ENCODE peak calls at places on chromosomes 11 and 22, in four cellular contexts. D, F, V and X are unnamed samples. For H3K4me1, the result is how much of the 10 kb centered on the place peaks cover.

GRCh38 chr11:77557553-77557952 is 32.2 kb upstream of the AQP11 start:
- DNase-seq in D (no peak), F (no peak), V (no peak), X (no peak)

GRCh38 chr11:29343465-29344333 is 673.1 kb downstream of the KCNA4 start:
- DNase-seq in D (peak), F (peak), V (peak), X (no peak)

GRCh38 chr11:22633354-22633902 is 7.8 kb upstream of the FANCF start:
- DNase-seq in D (no peak), F (no peak), V (no peak), X (no peak)

GRCh38 chr22:44209343-44209742 is 28.6 kb downstream of the PARVG start:
- DNase-seq in D (no peak), F (no peak), V (no peak), X (no peak)

GRCh38 chr11:61028135-61028729 is 56.8 kb downstream of the CD6 start:
- DNase-seq in D (no peak), F (no peak), V (no peak), X (no peak)

GRCh38 chr22:48740731-48741405 is 1086.8 kb downstream of the BRD1 start:
- DNase-seq in D (no peak), F (peak), V (no peak), X (no peak)

GRCh38 chr11:119673389-119674336 is 55.3 kb downstream of the NECTIN1 start:
- DNase-seq in D (no peak), F (no peak), V (no peak), X (no peak)

GRCh38 chr22:38314140-38314991 is 2.9 kb downstream of the CSNK1E start:
- DNase-seq in D (no peak), F (peak), V (no peak), X (peak)

GRCh38 chr22:25086902-25087282 is 112.8 kb upstream of the CRYBB3 start:
- DNase-seq in D (no peak), F (no peak), V (no peak), X (no peak)

GRCh38 chr11:47132490-47132889 is 44.2 kb downstream of the ARFGAP2 start:
- DNase-seq in D (no peak), F (no peak), V (no peak), X (no peak)

GRCh38 chr11:60338053-60338452 is 11.0 kb downstream of the MS4A6E start:
- DNase-seq in D (no peak), F (no peak), V (no peak), X (no peak)

GRCh38 chr22:49524362-49524761 is 303.3 kb downstream of the BRD1 start:
- DNase-seq in D (no peak), F (no peak), V (no peak), X (no peak)

GRCh38 chr22:16824718-16825687 is at the start of gene XKR3:
- DNase-seq in D (no peak), F (no peak), V (no peak), X (no peak)

GRCh38 chr11:70703141-70704052 is 305.1 kb downstream of the CTTN start:
- DNase-seq in D (no peak), F (no peak), V (no peak), X (no peak)

GRCh38 chr22:32904044-32904443 is 102.5 kb downstream of the TIMP3 start:
- DNase-seq in D (peak), F (no peak), V (peak), X (no peak)

GRCh38 chr11:3616721-3617460 is 24.9 kb downstream of the ART5 start:
- DNase-seq in D (no peak), F (no peak), V (no peak), X (no peak)

GRCh38 chr11:34837246-34837856 is 78.8 kb downstream of the APIP start:
- DNase-seq in D (no peak), F (no peak), V (no peak), X (no peak)

GRCh38 chr11:61488651-61489291 is 19.8 kb upstream of the LRRC10B start:
- DNase-seq in D (peak), F (peak), V (no peak), X (peak)

GRCh38 chr22:44755418-44755817 is 3.0 kb downstream of the ARHGAP8 start:
- DNase-seq in D (no peak), F (no peak), V (no peak), X (no peak)

GRCh38 chr11:44258839-44259420 is 51.0 kb downstream of the ALX4 start:
- DNase-seq in D (no peak), F (no peak), V (no peak), X (no peak)

GRCh38 chr11:73312806-73313403 is 4.8 kb downstream of the ARHGEF17 start:
- DNase-seq in D (no peak), F (no peak), V (no peak), X (peak)
- H3K4me1 ChIP-seq in D (under half), F (under half), V (under half), X (half or more)

GRCh38 chr22:37176464-37177061 is 11.5 kb downstream of the C1QTNF6 start:
- DNase-seq in D (peak), F (peak), V (no peak), X (peak)

GRCh38 chr22:37177755-37178154 is 10.3 kb downstream of the C1QTNF6 start:
- DNase-seq in D (no peak), F (no peak), V (no peak), X (peak)

GRCh38 chr22:37178350-37179125 is 9.5 kb downstream of the C1QTNF6 start:
- DNase-seq in D (no peak), F (no peak), V (no peak), X (no peak)

GRCh38 chr22:37175414-37176144 is 12.5 kb downstream of the C1QTNF6 start:
- DNase-seq in D (no peak), F (no peak), V (no peak), X (no peak)

DNA sequence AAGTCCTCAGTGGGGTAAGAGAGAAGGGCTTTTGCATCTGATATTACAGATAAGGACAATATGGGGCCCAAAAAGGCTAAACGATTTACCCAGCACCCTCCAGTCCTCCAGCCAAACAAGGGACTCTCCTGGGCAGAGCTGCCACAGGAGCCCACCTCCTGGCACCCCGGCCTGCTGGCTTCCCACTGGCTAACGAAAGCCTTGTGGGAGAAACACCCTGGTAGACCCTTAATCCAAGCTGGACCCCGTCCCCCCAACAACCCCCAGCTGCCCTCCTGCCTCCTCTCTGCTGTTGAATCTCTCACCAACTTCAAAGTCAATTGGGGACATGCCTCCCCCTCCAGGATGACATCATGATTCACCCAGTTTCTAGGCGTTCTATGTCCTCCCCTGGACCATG is 10.8 kb downstream of the C1QTNF6 start:
- DNase-seq in D (no peak), F (no peak), V (no peak), X (no peak)
- H3K27ac ChIP-seq in D (peak), F (no peak), V (no peak), X (no peak)

GRCh38 chr11:94776351-94777321 is 8.5 kb downstream of the AMOTL1 start:
- DNase-seq in D (no peak), F (peak), V (no peak), X (no peak)
- H3K4me1 ChIP-seq in D (under half), F (under half), V (under half), X (under half)

GRCh38 chr11:122775675-122776271 is 62.5 kb upstream of the CRTAM start:
- DNase-seq in D (no peak), F (no peak), V (no peak), X (no peak)

GRCh38 chr11:122779047-122779629 is 59.2 kb upstream of the CRTAM start:
- DNase-seq in D (no peak), F (no peak), V (no peak), X (no peak)

GRCh38 chr11:122773781-122774266 is 64.5 kb upstream of the CRTAM start:
- DNase-seq in D (no peak), F (no peak), V (no peak), X (no peak)

GRCh38 chr11:122778148-122778547 is 60.2 kb upstream of the CRTAM start:
- DNase-seq in D (no peak), F (no peak), V (no peak), X (no peak)

GRCh38 chr11:122776546-122776945 is 61.8 kb upstream of the CRTAM start:
- DNase-seq in D (no peak), F (no peak), V (no peak), X (no peak)
- H3K27ac ChIP-seq in D (no peak), F (no peak), V (no peak), X (no peak)

GRCh38 chr22:36463783-36464184 is 17.7 kb downstream of the TXN2 start:
- DNase-seq in D (peak), F (peak), V (no peak), X (no peak)
- H3K4me1 ChIP-seq in D (half or more), F (under half), V (under half), X (under half)

GRCh38 chr11:11250470-11250869 is 102.6 kb downstream of the CSNK2A3 start:
- DNase-seq in D (no peak), F (no peak), V (no peak), X (no peak)

GRCh38 chr11:11253487-11253886 is 99.6 kb downstream of the CSNK2A3 start:
- DNase-seq in D (no peak), F (no peak), V (no peak), X (no peak)

GRCh38 chr11:11253995-11254394 is 99.1 kb downstream of the CSNK2A3 start:
- DNase-seq in D (no peak), F (no peak), V (no peak), X (no peak)

GRCh38 chr11:11252403-11252802 is 100.6 kb downstream of the CSNK2A3 start:
- DNase-seq in D (no peak), F (no peak), V (no peak), X (no peak)

DNA sequence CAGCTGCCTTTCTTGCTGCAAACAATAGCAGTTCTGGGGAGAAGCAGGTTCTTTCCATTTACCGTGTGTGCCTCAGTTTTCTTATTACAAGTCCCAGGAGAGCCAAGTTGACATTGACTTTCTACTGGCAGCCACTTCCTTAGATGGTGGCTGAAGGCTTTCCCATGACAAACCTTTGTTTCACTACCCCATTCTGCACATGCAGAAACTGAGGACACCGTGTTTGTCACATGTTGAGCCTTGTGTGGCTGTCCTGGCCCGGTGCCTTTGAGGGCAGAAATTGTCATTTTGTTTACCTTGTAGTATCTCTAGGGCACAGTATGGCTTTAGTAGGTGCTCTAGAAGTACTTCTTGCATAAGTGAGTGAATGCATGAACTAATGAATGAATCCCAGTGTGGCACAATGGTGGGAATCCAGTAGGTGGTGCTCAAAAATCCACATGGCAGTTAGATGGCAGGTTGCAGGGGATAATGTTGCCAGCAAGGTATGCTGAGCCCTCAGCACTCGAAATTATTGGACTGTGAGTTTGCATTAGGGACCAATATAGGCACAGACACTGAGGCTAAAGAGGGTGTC is 101.6 kb downstream of the CSNK2A3 start:
- DNase-seq in D (no peak), F (no peak), V (no peak), X (no peak)
- H3K27ac ChIP-seq in D (no peak), F (no peak), V (no peak), X (no peak)